ENCODE peak calls at places on chromosomes 13 and 19, in eight cellular contexts. M, N, D, A, Y, Z, Q and X are unnamed samples.

GRCh38 chr19:37303591-37304171 is 67.2 kb upstream of the ZNF527 start:
- DNase-seq in Q (no peak), N (peak; percentile 78), D (no peak), A (no peak), M (no peak), Y (no peak), Z (no peak), X (no peak)

GRCh38 chr19:34825212-34825611 is 52.2 kb upstream of the ZNF599 start:
- DNase-seq in D (no peak), N (no peak), Y (no peak), A (no peak), Q (no peak), M (no peak), Z (no peak), X (no peak)

GRCh38 chr19:10260141-10260584 is 8.1 kb downstream of the MRPL4 start:
- DNase-seq in M (no peak), N (no peak), D (peak; percentile 23), Z (no peak), A (no peak), Y (no peak), Q (no peak), X (no peak)

GRCh38 chr19:46147791-46148288 is at the start of gene IGFL2:
- DNase-seq in Y (no peak), D (peak; percentile 15), Q (no peak), N (no peak), Z (peak; percentile 2), A (no peak), M (no peak), X (no peak)

GRCh38 chr13:53691417-53691816 is 662.8 kb downstream of the OLFM4 start:
- DNase-seq in A (no peak), Q (no peak), M (no peak), Z (no peak), D (no peak), Y (no peak), N (no peak), X (no peak)

GRCh38 chr19:46990998-46991676 is 28.5 kb upstream of the NPAS1 start:
- DNase-seq in Q (peak; percentile 47), M (no peak), Z (peak; percentile 79), Y (peak; percentile 85), D (peak; percentile 48), A (peak; percentile 72), N (peak; percentile 95), X (peak; percentile 48)

GRCh38 chr19:15944401-15944800 is 4.4 kb upstream of the OR10H4 start:
- DNase-seq in Q (no peak), Y (no peak), D (no peak), Z (no peak), N (no peak), M (no peak), A (no peak), X (no peak)

GRCh38 chr13:60016229-60016628 is 147.5 kb downstream of the DIAPH3 start:
- DNase-seq in Q (no peak), D (no peak), M (no peak), A (no peak), Y (no peak), N (no peak), Z (no peak), X (no peak)

GRCh38 chr19:4501005-4501591 is 17.2 kb downstream of the PLIN4 start:
- DNase-seq in Z (no peak), A (no peak), M (no peak), Q (no peak), N (no peak), Y (no peak), D (no peak), X (no peak)

GRCh38 chr19:38839816-38840582 is 8.4 kb upstream of the ECH1 start:
- DNase-seq in M (peak; percentile 23), A (no peak), N (no peak), Y (no peak), D (no peak), Z (no peak), Q (no peak), X (no peak)

GRCh38 chr19:14632286-14632685 is 42.4 kb downstream of the ADGRE3 start:
- DNase-seq in N (no peak), A (no peak), M (no peak), Y (no peak), Q (peak; percentile 52), D (peak; percentile 75), Z (no peak), X (no peak)

GRCh38 chr13:94656766-94657165 is 55.1 kb downstream of the GPR180 start:
- DNase-seq in Z (peak; percentile 94), Y (no peak), N (no peak), D (no peak), Q (no peak), M (no peak), A (no peak), X (no peak)

GRCh38 chr19:20276011-20276738 is 109.2 kb downstream of the ZNF486 start:
- DNase-seq in Z (no peak), M (no peak), Y (no peak), Q (no peak), A (no peak), D (no peak), N (no peak), X (no peak)

GRCh38 chr19:3710265-3710812 is 2.2 kb downstream of the TJP3 start:
- DNase-seq in Q (peak; percentile 74), M (no peak), Z (peak; percentile 34), N (peak; percentile 93), D (peak; percentile 83), A (peak; percentile 44), Y (peak; percentile 82), X (no peak)

GRCh38 chr13:28609936-28610335 is 49.0 kb upstream of the POMP start:
- DNase-seq in M (no peak), N (no peak), Y (no peak), D (no peak), Q (no peak), Z (peak; percentile 35), A (no peak), X (no peak)

GRCh38 chr19:3448616-3449334 is 31.6 kb downstream of the SMIM24 start:
- DNase-seq in D (no peak), Q (no peak), Y (no peak), M (no peak), A (no peak), Z (no peak), N (no peak), X (no peak)

GRCh38 chr13:113065406-113066141 is 40.0 kb upstream of the F7 start:
- DNase-seq in Z (peak; percentile 8), Q (no peak), M (no peak), A (no peak), Y (no peak), D (no peak), N (no peak), X (no peak)

GRCh38 chr13:51146667-51147066 is 35.6 kb upstream of the C13orf42 start:
- DNase-seq in Y (no peak), Q (no peak), A (no peak), Z (no peak), M (no peak), N (no peak), D (no peak), X (no peak)

GRCh38 chr13:63435668-63436275 is 2020.1 kb upstream of the PCDH20 start:
- DNase-seq in N (no peak), D (peak; percentile 3), Y (no peak), Z (peak; percentile 99), M (no peak), A (no peak), Q (no peak), X (no peak)

GRCh38 chr19:13902993-13903555 is 2.8 kb downstream of the BRME1 start:
- DNase-seq in D (no peak), Z (no peak), Q (peak; percentile 31), Y (no peak), M (no peak), N (no peak), A (no peak), X (no peak)

GRCh38 chr13:34420975-34421719 is 520.9 kb upstream of the NBEA start:
- DNase-seq in N (no peak), Y (no peak), D (no peak), Q (no peak), M (no peak), Z (no peak), A (no peak), X (no peak)
- TF ChIP-seq CTCF in N (no peak), Y (no peak), D (peak; percentile 43), Q (no peak), M (no peak), Z (peak; percentile 23), A (no peak), X (no peak)

GRCh38 chr13:101474419-101474957 is 22.0 kb downstream of the ITGBL1 start:
- DNase-seq in M (no peak), Z (peak; percentile 96), D (no peak), A (no peak), N (no peak), Y (no peak), Q (no peak), X (no peak)
- TF ChIP-seq CTCF in M (no peak), Z (peak; percentile 70), D (no peak), A (no peak), N (no peak), Y (no peak), Q (no peak), X (no peak)

GRCh38 chr19:17441241-17442135 is 7.0 kb downstream of the TMEM221 start:
- DNase-seq in Z (peak; percentile 57), D (no peak), Q (no peak), A (no peak), M (no peak), N (no peak), Y (no peak), X (no peak)
- TF ChIP-seq CTCF in Z (peak; percentile 48), D (peak; percentile 61), Q (peak; percentile 17), A (no peak), M (peak; percentile 18), N (no peak), Y (no peak), X (peak; percentile 22)

GRCh38 chr13:97211986-97212385 is 10.1 kb upstream of the MBNL2 start:
- DNase-seq in D (no peak), Z (no peak), Y (no peak), A (no peak), M (no peak), N (no peak), Q (no peak), X (no peak)

GRCh38 chr13:97215325-97215724 is 6.8 kb upstream of the MBNL2 start:
- DNase-seq in D (no peak), Y (no peak), N (no peak), Q (no peak), M (no peak), Z (no peak), A (no peak), X (no peak)

GRCh38 chr13:97211357-97211756 is 10.8 kb upstream of the MBNL2 start:
- DNase-seq in D (no peak), Z (peak; percentile 37), N (no peak), A (no peak), Q (no peak), Y (no peak), M (no peak), X (no peak)

GRCh38 chr13:97214921-97215320 is 7.2 kb upstream of the MBNL2 start:
- DNase-seq in D (no peak), Y (no peak), M (no peak), N (no peak), Q (no peak), A (no peak), Z (no peak), X (no peak)

DNA sequence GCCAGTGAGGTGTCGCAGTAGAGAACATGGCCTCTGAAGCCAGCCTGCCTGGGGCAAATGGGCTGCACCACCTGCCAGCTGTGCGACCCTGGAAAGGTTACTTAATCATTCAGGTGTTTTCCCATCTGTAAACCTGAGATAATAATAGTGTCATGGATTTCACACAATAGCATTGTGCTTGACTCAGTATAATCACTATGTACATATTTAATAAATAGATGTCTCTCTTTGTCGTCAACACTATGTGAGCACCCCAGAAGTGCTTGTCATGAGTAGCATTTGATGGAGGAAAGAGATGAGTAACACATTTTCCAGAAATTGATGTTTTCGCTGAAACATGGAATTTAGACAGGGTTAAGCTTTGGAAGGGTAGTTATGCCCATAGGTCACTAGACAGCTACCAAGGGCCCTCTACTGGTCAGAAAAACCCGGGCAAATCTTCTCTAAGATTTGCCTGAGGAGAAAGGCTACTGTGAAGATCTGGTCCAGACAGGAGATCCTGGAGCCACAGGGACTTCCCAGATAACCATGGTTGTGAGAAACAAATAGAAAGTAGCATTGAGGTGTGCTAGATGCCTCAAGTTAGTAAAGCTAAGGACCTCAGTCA is 9.5 kb upstream of the MBNL2 start:
- DNase-seq in Z (peak; percentile 46), Q (no peak), D (no peak), Y (no peak), M (no peak), A (no peak), N (no peak), X (no peak)
- TF ChIP-seq CTCF in Z (peak; percentile 76), Q (peak; percentile 39), D (peak; percentile 76), Y (no peak), M (no peak), A (no peak), N (no peak), X (no peak)